ENCODE peak calls at places on chromosome 6, in nine cellular contexts. J, I, E, A, S, Y, M, D and U are unnamed samples. For H3K4me1, the result is how much of the 10 kb centered on the place peaks cover.

GRCh38 chr6:42236680-42237473 is 19.2 kb upstream of the MRPS10 start:
- DNase-seq in J (no peak), M (no peak), S (no peak), A (no peak), Y (no peak), E (no peak), D (no peak), I (no peak), U (no peak)

GRCh38 chr6:127938701-127939100 is 37.8 kb upstream of the THEMIS start:
- DNase-seq in I (no peak), M (no peak), D (no peak), E (peak), A (no peak), Y (no peak), S (no peak), J (peak), U (no peak)

GRCh38 chr6:105511639-105512038 is 108.8 kb upstream of the PREP start:
- DNase-seq in M (no peak), I (no peak), A (no peak), D (no peak), E (no peak), S (no peak), Y (no peak), J (no peak), U (no peak)

GRCh38 chr6:132147530-132148011 is 196.4 kb upstream of the CCN2 start:
- DNase-seq in S (no peak), E (peak), J (peak), A (no peak), Y (no peak), M (no peak), D (no peak), I (no peak), U (peak)

GRCh38 chr6:16832027-16832688 is 70.9 kb upstream of the ATXN1 start:
- DNase-seq in E (peak), M (no peak), J (no peak), S (no peak), I (no peak), A (peak), Y (no peak), D (no peak), U (no peak)

GRCh38 chr6:2038096-2038495 is 207.3 kb downstream of the GMDS start:
- DNase-seq in E (peak), J (peak), D (no peak), M (no peak), A (peak), I (peak), Y (no peak), S (no peak), U (peak)

GRCh38 chr6:128114164-128114563 is 213.3 kb upstream of the THEMIS start:
- DNase-seq in M (no peak), A (no peak), J (no peak), S (no peak), D (no peak), Y (no peak), E (no peak), I (no peak), U (no peak)

GRCh38 chr6:110642711-110643110 is 166.3 kb upstream of the SLC22A16 start:
- DNase-seq in M (no peak), S (no peak), E (no peak), I (no peak), Y (no peak), J (no peak), A (no peak), D (no peak), U (no peak)

GRCh38 chr6:45791600-45792168 is 224.0 kb downstream of the CLIC5 start:
- DNase-seq in M (no peak), I (no peak), D (no peak), E (peak), A (no peak), Y (no peak), J (peak), S (no peak), U (no peak)

GRCh38 chr6:132684998-132685397 is 26.0 kb upstream of the TAAR1 start:
- DNase-seq in D (no peak), E (no peak), J (no peak), I (no peak), A (no peak), Y (no peak), S (no peak), M (no peak), U (no peak)

GRCh38 chr6:127854009-127854408 is 46.8 kb downstream of the THEMIS start:
- DNase-seq in E (no peak), I (no peak), Y (no peak), A (no peak), J (peak), M (no peak), S (no peak), D (no peak), U (no peak)

GRCh38 chr6:34806738-34807453 is 15.0 kb downstream of the BLTP3A start:
- DNase-seq in A (no peak), S (no peak), M (no peak), Y (no peak), E (peak), I (no peak), D (no peak), J (peak), U (no peak)

GRCh38 chr6:148451690-148452089 is 109.1 kb downstream of the SASH1 start:
- DNase-seq in J (no peak), D (no peak), M (no peak), E (no peak), Y (no peak), S (no peak), A (no peak), I (no peak), U (no peak)

GRCh38 chr6:151285121-151285520 is 45.4 kb downstream of the AKAP12 start:
- DNase-seq in S (no peak), J (peak), A (no peak), E (peak), M (no peak), Y (no peak), D (no peak), I (no peak), U (no peak)

GRCh38 chr6:57182017-57182432 is 9.9 kb downstream of the BAG2 start:
- DNase-seq in A (no peak), M (no peak), E (peak), S (no peak), Y (no peak), D (no peak), J (peak), I (no peak), U (peak)

GRCh38 chr6:125872259-125872921 is 81.6 kb downstream of the NCOA7 start:
- DNase-seq in Y (no peak), E (peak), D (no peak), J (no peak), I (no peak), A (no peak), S (no peak), M (no peak), U (peak)

GRCh38 chr6:38391206-38391908 is 248.4 kb downstream of the BTBD9 start:
- DNase-seq in M (no peak), I (no peak), Y (no peak), E (peak), S (no peak), J (no peak), D (no peak), A (no peak), U (no peak)

GRCh38 chr6:23650676-23651075 is 475.3 kb upstream of the NRSN1 start:
- DNase-seq in J (no peak), D (no peak), E (no peak), I (no peak), A (no peak), Y (no peak), M (no peak), S (no peak), U (peak)

GRCh38 chr6:26029857-26030653 is 57.2 kb upstream of the HFE start:
- DNase-seq in D (no peak), Y (no peak), E (no peak), S (no peak), I (no peak), J (no peak), M (no peak), A (no peak), U (no peak)

GRCh38 chr6:162974685-162975084 is 246.9 kb downstream of the PACRG start:
- DNase-seq in I (no peak), Y (no peak), D (no peak), A (no peak), S (no peak), J (no peak), E (no peak), M (no peak), U (no peak)

GRCh38 chr6:80143312-80143960 is 37.0 kb downstream of the BCKDHB start:
- DNase-seq in I (peak), M (no peak), J (peak), E (peak), Y (no peak), A (peak), D (peak), S (no peak), U (peak)

GRCh38 chr6:118558811-118559217 is 10.7 kb downstream of the PLN start:
- DNase-seq in D (no peak), I (no peak), E (no peak), M (no peak), A (no peak), Y (no peak), S (no peak), J (peak), U (no peak)

GRCh38 chr6:37027036-37027720 is 21.7 kb downstream of the FGD2 start:
- DNase-seq in I (no peak), E (no peak), Y (no peak), S (no peak), D (no peak), M (no peak), A (no peak), J (no peak), U (no peak)

GRCh38 chr6:32895006-32895345 is 41.0 kb downstream of the PSMB9 start:
- DNase-seq in M (peak), D (no peak), A (peak), I (no peak), J (no peak), S (no peak), Y (no peak), E (no peak), U (no peak)

GRCh38 chr6:42171813-42172595 is 1.2 kb upstream of the GUCA1A start:
- DNase-seq in S (no peak), M (no peak), A (no peak), J (no peak), E (no peak), D (no peak), Y (no peak), I (no peak), U (no peak)

GRCh38 chr6:89479902-89480301 is 47.0 kb downstream of the ANKRD6 start:
- DNase-seq in E (no peak), J (no peak), M (no peak), D (no peak), I (no peak), S (no peak), A (no peak), Y (no peak), U (no peak)

GRCh38 chr6:151252626-151253025 is 12.9 kb downstream of the AKAP12 start:
- DNase-seq in E (no peak), Y (no peak), M (no peak), A (peak), D (no peak), J (no peak), I (no peak), S (no peak), U (no peak)

GRCh38 chr6:31568537-31568961 is 3.5 kb upstream of the LTA start:
- DNase-seq in D (no peak), A (no peak), E (no peak), J (no peak), Y (peak), M (no peak), I (no peak), S (no peak), U (no peak)

GRCh38 chr6:135159531-135159930 is 21.6 kb upstream of the MYB start:
- DNase-seq in D (no peak), Y (no peak), I (no peak), E (no peak), M (no peak), S (no peak), A (no peak), J (no peak), U (no peak)

GRCh38 chr6:135162678-135163439 is 18.2 kb upstream of the MYB start:
- DNase-seq in Y (peak), A (peak), S (peak), M (no peak), J (peak), D (peak), E (no peak), I (peak), U (peak)

GRCh38 chr6:135161411-135161810 is 19.7 kb upstream of the MYB start:
- DNase-seq in D (no peak), A (no peak), M (no peak), J (no peak), I (no peak), S (no peak), Y (no peak), E (no peak), U (no peak)

GRCh38 chr6:135161996-135162395 is 19.1 kb upstream of the MYB start:
- DNase-seq in I (no peak), J (no peak), S (no peak), M (no peak), A (no peak), E (no peak), D (no peak), Y (no peak), U (no peak)

DNA sequence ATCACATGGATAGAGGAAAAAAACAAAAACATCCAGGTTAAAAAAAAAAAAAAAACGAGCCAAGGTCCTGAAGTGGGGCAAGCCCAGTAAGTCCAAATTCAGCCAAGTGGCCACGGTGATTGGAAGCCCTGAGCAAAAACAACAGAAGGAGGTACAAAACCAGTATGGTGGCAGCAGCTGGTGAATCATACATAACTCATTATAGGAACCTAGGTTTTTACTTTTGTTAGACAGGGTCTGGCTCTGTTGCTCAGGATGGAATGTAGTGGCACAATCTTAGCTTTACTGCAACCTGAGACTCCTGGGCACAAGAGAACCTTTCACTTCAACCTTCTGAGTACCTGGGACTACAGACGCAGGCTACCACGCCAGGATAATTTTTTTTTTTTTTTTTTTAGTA is 22.7 kb upstream of the MYB start:
- DNase-seq in A (no peak), J (no peak), S (no peak), E (no peak), M (no peak), I (no peak), Y (no peak), D (no peak), U (no peak)
- H3K27ac ChIP-seq in A (no peak), J (no peak), S (no peak), E (no peak), M (no peak), I (no peak), Y (no peak), D (no peak), U (no peak)

GRCh38 chr6:19839237-19839546 is 2.0 kb downstream of the ID4 start:
- DNase-seq in S (no peak), M (no peak), A (no peak), J (no peak), I (no peak), Y (no peak), D (no peak), E (peak), U (no peak)
- H3K4me3 ChIP-seq in S (peak), M (peak), A (peak), J (peak), I (peak), Y (no peak), D (peak), E (peak), U (peak)

DNA sequence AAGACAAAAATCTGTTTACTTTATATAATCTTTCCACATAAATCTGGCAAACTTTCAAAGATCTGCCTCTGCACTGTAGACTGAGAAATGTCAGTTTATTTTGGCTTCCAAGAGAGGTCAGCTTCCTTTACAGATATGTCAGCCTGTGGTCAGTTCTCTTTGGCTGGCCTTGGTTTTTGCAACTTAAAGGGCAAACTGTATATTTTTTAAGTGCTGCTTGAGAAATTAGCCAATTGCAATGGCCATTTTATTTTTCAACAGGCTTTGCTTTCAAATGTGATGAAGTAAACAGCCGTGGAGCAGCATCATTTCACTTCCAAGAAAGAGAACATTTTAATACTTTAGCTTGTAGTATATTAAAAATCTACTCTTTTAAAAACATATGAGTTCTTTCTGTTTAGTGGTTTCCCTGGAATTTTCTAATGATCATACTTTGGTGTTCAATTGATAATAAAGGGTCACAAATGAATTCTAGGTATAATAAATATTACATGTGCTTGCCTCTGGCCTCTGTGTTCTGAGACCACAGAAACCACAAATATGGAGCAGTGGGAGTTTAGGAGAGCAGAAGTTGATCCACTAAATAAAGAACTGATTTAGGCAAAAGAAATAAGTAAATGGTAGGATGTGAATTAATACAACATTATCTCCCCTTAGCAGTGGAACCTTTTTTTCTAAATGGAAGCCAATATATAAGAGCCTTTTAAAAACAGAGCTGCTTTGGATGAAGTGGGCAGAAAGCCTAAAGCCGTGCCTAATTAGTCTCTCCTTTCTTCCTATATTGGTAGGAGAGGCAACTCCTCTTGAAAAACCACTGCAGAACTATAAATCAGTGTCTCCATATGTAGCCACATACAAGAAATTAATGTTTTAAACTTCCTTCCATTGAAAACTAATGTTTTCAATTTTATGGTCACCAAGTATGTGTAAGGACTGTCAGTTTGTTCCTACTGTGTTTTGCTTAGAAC is 16.2 kb downstream of the ADGRB3 start:
- DNase-seq in Y (no peak), S (no peak), M (no peak), J (peak), I (no peak), A (no peak), E (no peak), D (no peak), U (peak)
- H3K4me1 ChIP-seq in Y (under half), S (under half), M (under half), J (under half), I (under half), A (under half), E (under half), D (under half), U (under half)

GRCh38 chr6:108592371-108593337 is 31.9 kb downstream of the FOXO3 start:
- DNase-seq in M (peak), Y (peak), J (peak), I (peak), S (no peak), D (no peak), E (peak), A (no peak), U (peak)
- H3K27ac ChIP-seq in M (peak), Y (no peak), J (no peak), I (peak), S (no peak), D (no peak), E (peak), A (no peak), U (peak)

DNA sequence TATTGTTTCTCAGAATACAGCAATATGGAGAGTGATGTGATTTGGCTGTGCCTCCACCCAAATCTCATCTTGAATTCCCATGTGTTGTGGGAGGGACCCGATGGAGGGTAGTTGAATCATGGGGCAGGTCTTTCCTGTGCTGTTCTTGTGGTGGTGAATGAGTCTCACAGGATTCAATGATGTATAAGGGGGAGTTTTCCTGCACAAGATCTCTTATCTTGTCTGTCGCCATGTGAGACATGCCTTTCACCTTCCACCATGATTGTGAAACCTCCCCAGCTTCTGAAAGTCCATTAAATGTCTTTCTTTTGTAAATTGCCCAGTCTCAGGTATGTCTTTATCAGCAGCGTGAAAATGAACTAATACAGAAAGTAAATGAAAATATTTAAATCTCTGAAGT is 234.8 kb upstream of the TENT5A start:
- DNase-seq in M (no peak), Y (no peak), S (no peak), J (no peak), I (no peak), D (no peak), E (no peak), A (no peak), U (no peak)
- H3K4me3 ChIP-seq in M (no peak), Y (no peak), S (no peak), J (no peak), I (no peak), D (no peak), E (no peak), A (no peak), U (no peak)

GRCh38 chr6:136409598-136409997 is 120.0 kb upstream of the BCLAF1 start:
- DNase-seq in A (no peak), I (no peak), D (no peak), E (no peak), S (no peak), Y (no peak), J (no peak), M (no peak), U (no peak)
- H3K4me1 ChIP-seq in A (under half), I (under half), D (under half), E (under half), S (under half), Y (under half), J (under half), M (under half), U (under half)

GRCh38 chr6:87902383-87902782 is 145.3 kb upstream of the SPACA1 start:
- DNase-seq in A (no peak), E (no peak), J (no peak), M (no peak), D (no peak), S (no peak), I (no peak), Y (no peak), U (no peak)

GRCh38 chr6:87903299-87903698 is 144.3 kb upstream of the SPACA1 start:
- DNase-seq in M (no peak), E (no peak), I (no peak), A (no peak), D (no peak), Y (no peak), S (no peak), J (no peak), U (no peak)

GRCh38 chr6:87901613-87902012 is 146.0 kb upstream of the SPACA1 start:
- DNase-seq in D (no peak), Y (no peak), J (no peak), I (no peak), M (no peak), S (no peak), E (no peak), A (no peak), U (no peak)

GRCh38 chr6:87905101-87905517 is 142.5 kb upstream of the SPACA1 start:
- DNase-seq in E (no peak), M (no peak), A (no peak), S (no peak), Y (no peak), I (no peak), D (no peak), J (no peak), U (no peak)

GRCh38 chr6:87904041-87904440 is 143.6 kb upstream of the SPACA1 start:
- DNase-seq in M (no peak), S (no peak), Y (no peak), A (no peak), J (no peak), E (no peak), D (no peak), I (no peak), U (no peak)
- H3K27ac ChIP-seq in M (no peak), S (no peak), Y (no peak), A (no peak), J (no peak), E (no peak), D (no peak), I (no peak), U (no peak)

DNA sequence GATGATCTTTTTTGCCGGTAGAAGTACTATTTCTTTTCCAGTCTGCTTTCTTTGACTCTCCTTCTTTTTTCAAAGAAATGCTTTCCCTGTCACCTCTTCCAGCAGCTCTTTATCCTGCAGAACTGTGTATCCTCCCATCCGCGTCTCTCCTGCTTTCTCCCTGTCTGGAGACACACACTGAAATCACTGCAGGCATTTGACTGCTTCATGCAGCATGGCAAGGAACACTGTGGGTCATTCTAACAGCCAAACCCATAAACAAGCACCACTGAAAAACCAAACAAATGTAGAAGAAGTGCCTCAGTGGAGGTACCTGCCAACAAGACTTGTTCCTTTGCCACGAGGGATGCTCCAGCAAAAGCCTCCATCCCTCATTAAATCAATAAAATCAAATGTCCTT is 403.7 kb upstream of the CITED2 start:
- DNase-seq in S (no peak), D (no peak), Y (no peak), J (no peak), A (no peak), I (no peak), E (no peak), M (no peak), U (no peak)
- H3K4me3 ChIP-seq in S (no peak), D (no peak), Y (no peak), J (no peak), A (no peak), I (no peak), E (no peak), M (no peak), U (no peak)